ENCODE peak calls at places on chromosomes 4 and X, in eight cellular contexts. X is NCI-H1092, V is glutamatergic neuron, U is hippocampal formation, H is cardiac septum, W is C1 segment of cervical spinal cord, D is A549, J is ovary. N is an unnamed sample.

GRCh38 chrX:66677430-66677829 is 38.6 kb upstream of the EDA2R start:
- DNase-seq in W (no peak), D (no peak), V (no peak), J (no peak), H (no peak), U (no peak), X (no peak), N (no peak)

GRCh38 chr4:60201052-60201673 is 999.0 kb upstream of the ADGRL3 start:
- DNase-seq in W (peak), J (peak), H (no peak), U (peak), V (peak), X (peak), D (no peak), N (no peak)

GRCh38 chr4:54400802-54401201 is 171.7 kb downstream of the PDGFRA start:
- DNase-seq in J (no peak), W (no peak), H (no peak), U (peak), D (no peak), V (no peak), X (no peak), N (no peak)

GRCh38 chr4:8747896-8748575 is 123.6 kb downstream of the HMX1 start:
- DNase-seq in J (no peak), H (peak), W (no peak), V (no peak), U (no peak), X (no peak), D (no peak), N (no peak)

GRCh38 chrX:123626962-123627361 is 105.9 kb downstream of the THOC2 start:
- DNase-seq in W (no peak), D (no peak), X (no peak), J (no peak), H (no peak), V (no peak), U (no peak), N (no peak)

GRCh38 chrX:22666441-22666840 is 333.3 kb upstream of the DDX53 start:
- DNase-seq in W (peak), V (peak), X (no peak), J (no peak), U (peak), H (no peak), D (no peak), N (no peak)

GRCh38 chrX:12563121-12563520 is 228.1 kb upstream of the PRPS2 start:
- DNase-seq in X (no peak), H (no peak), U (no peak), D (no peak), W (no peak), V (no peak), J (no peak), N (no peak)

GRCh38 chrX:56994375-56995270 is 718 bp downstream of the SPIN3 start:
- DNase-seq in J (peak), W (no peak), V (peak), X (no peak), H (no peak), U (no peak), D (no peak), N (no peak)

GRCh38 chrX:73826996-73827395 is 264.0 kb downstream of the CHIC1 start:
- DNase-seq in U (no peak), V (no peak), H (no peak), J (no peak), W (no peak), D (no peak), X (no peak), N (no peak)

GRCh38 chr4:13527983-13528822 is 16.1 kb downstream of the NKX3-2 start:
- DNase-seq in H (no peak), V (no peak), U (no peak), X (no peak), W (no peak), J (no peak), D (no peak), N (no peak)

GRCh38 chrX:4935387-4935786 is 1221.9 kb upstream of the PRKX start:
- DNase-seq in X (no peak), U (no peak), V (no peak), J (no peak), D (no peak), H (no peak), W (no peak), N (no peak)

GRCh38 chr4:124713213-124713592 is 671 bp upstream of the ANKRD50 start:
- DNase-seq in W (peak), H (peak), U (peak), V (peak), D (peak), X (peak), J (peak), N (peak)

GRCh38 chr4:13611283-13611842 is 16.2 kb downstream of the BOD1L1 start:
- DNase-seq in V (no peak), D (no peak), U (no peak), W (no peak), X (no peak), H (no peak), J (no peak), N (no peak)

GRCh38 chrX:74370482-74370881 is 50.8 kb upstream of the SLC16A2 start:
- DNase-seq in H (no peak), J (no peak), V (no peak), D (no peak), W (no peak), U (no peak), X (no peak), N (no peak)

GRCh38 chr4:60926624-60927023 is 273.5 kb upstream of the ADGRL3 start:
- DNase-seq in D (no peak), V (no peak), J (no peak), W (no peak), U (no peak), H (no peak), X (no peak), N (no peak)

GRCh38 chr4:169907705-169908104 is 118.5 kb downstream of the MFAP3L start:
- DNase-seq in J (no peak), V (no peak), W (no peak), D (no peak), U (no peak), X (no peak), H (no peak), N (no peak)

GRCh38 chr4:21790437-21791029 is 158.0 kb downstream of the KCNIP4 start:
- DNase-seq in H (no peak), V (no peak), D (no peak), U (peak), W (no peak), X (no peak), J (no peak), N (no peak)

GRCh38 chrX:68696267-68696666 is 48.8 kb downstream of the STARD8 start:
- DNase-seq in W (no peak), D (no peak), X (no peak), V (no peak), H (no peak), U (no peak), J (no peak), N (no peak)

GRCh38 chr4:172553216-172553615 is 615.4 kb upstream of the GALNT7 start:
- DNase-seq in U (no peak), X (no peak), J (no peak), H (no peak), D (no peak), W (no peak), V (no peak), N (no peak)

GRCh38 chr4:108825737-108826136 is 62.9 kb upstream of the ETNPPL start:
- DNase-seq in U (no peak), J (no peak), V (no peak), H (no peak), W (no peak), X (no peak), D (no peak), N (no peak)

GRCh38 chrX:56429581-56429980 is 133.8 kb upstream of the UBQLN2 start:
- DNase-seq in V (no peak), J (no peak), D (no peak), U (no peak), X (no peak), W (no peak), H (no peak), N (no peak)

GRCh38 chrX:39850630-39851152 is 247.1 kb downstream of the BCOR start:
- DNase-seq in J (no peak), W (no peak), U (no peak), H (no peak), X (no peak), V (no peak), D (no peak), N (no peak)

GRCh38 chr4:150782921-150783320 is 201.0 kb downstream of the MAB21L2 start:
- DNase-seq in J (no peak), H (no peak), X (no peak), V (no peak), U (no peak), D (no peak), W (no peak), N (no peak)

GRCh38 chrX:97159916-97160800 is 276.4 kb downstream of the RPA4 start:
- DNase-seq in H (no peak), U (no peak), D (no peak), J (no peak), X (no peak), V (no peak), W (no peak), N (no peak)

GRCh38 chr4:70651864-70652506 is 14.3 kb downstream of the JCHAIN start:
- DNase-seq in V (no peak), D (peak), H (no peak), W (no peak), X (no peak), J (no peak), U (peak), N (no peak)

GRCh38 chr4:98242538-98242937 is 18.6 kb upstream of the RAP1GDS1 start:
- DNase-seq in H (no peak), W (no peak), J (no peak), X (no peak), V (no peak), D (no peak), U (no peak), N (no peak)

GRCh38 chr4:78784255-78784654 is 8.1 kb downstream of the BMP2K start:
- DNase-seq in U (peak), W (no peak), D (no peak), J (no peak), X (no peak), H (no peak), V (no peak), N (no peak)

GRCh38 chr4:17552427-17552826 is 24.6 kb upstream of the LAP3 start:
- DNase-seq in X (no peak), V (no peak), D (no peak), H (no peak), J (no peak), W (no peak), U (no peak), N (no peak)

GRCh38 chr4:33924239-33924638 is 2320.1 kb downstream of the ARAP2 start:
- DNase-seq in J (no peak), W (no peak), D (no peak), U (no peak), X (no peak), V (peak), H (no peak), N (no peak)

GRCh38 chr4:149486861-149487260 is 328.8 kb downstream of the IQCM start:
- DNase-seq in D (no peak), J (no peak), W (no peak), V (no peak), H (no peak), U (no peak), X (no peak), N (no peak)

GRCh38 chr4:169341490-169341889 is 70.7 kb upstream of the SH3RF1 start:
- DNase-seq in W (no peak), J (no peak), U (no peak), X (no peak), H (no peak), D (no peak), V (no peak), N (no peak)

GRCh38 chr4:3340703-3341088 is 47.9 kb downstream of the RGS12 start:
- DNase-seq in V (no peak), D (no peak), J (no peak), U (no peak), X (peak), W (no peak), H (no peak), N (no peak)

GRCh38 chr4:23028875-23029274 is 336.1 kb downstream of the GBA3 start:
- DNase-seq in D (no peak), U (no peak), J (no peak), V (no peak), H (no peak), W (no peak), X (no peak), N (no peak)

GRCh38 chrX:122439836-122440235 is 744.2 kb upstream of the GRIA3 start:
- DNase-seq in H (no peak), W (no peak), D (no peak), X (no peak), U (no peak), J (no peak), V (no peak), N (no peak)

GRCh38 chrX:108230562-108230961 is 139.0 kb downstream of the ATG4A start:
- DNase-seq in H (no peak), X (no peak), J (no peak), D (no peak), W (no peak), V (no peak), U (no peak), N (no peak)

GRCh38 chrX:18992829-18993228 is 8.9 kb upstream of the PHKA2 start:
- DNase-seq in U (no peak), W (no peak), D (no peak), X (no peak), J (no peak), H (no peak), V (no peak), N (no peak)

GRCh38 chr4:10461850-10462400 is 4.7 kb upstream of the ZNF518B start:
- DNase-seq in J (no peak), V (no peak), U (no peak), H (no peak), D (no peak), W (no peak), X (no peak), N (no peak)

GRCh38 chrX:44400588-44400987 is 57.1 kb upstream of the EFHC2 start:
- DNase-seq in H (no peak), U (no peak), V (no peak), D (no peak), J (no peak), X (no peak), W (no peak), N (no peak)